ENCODE peak calls at places on chromosomes 3 and 15, in five cellular contexts. R is psoas muscle, Z is mesenchymal stem cell, A is cardiac muscle cell, D is K562. O is an unnamed sample.

GRCh38 chr3:68808563-68808962 is 123.8 kb downstream of the TAFA4 start:
- DNase-seq in R (no peak), D (no peak), A (no peak), Z (no peak), O (no peak)

GRCh38 chr15:68635142-68635541 is 56.3 kb downstream of the CORO2B start:
- DNase-seq in A (no peak), D (no peak), R (no peak), Z (no peak), O (no peak)

GRCh38 chr3:174710622-174711021 is 148.5 kb upstream of the NAALADL2 start:
- DNase-seq in A (no peak), Z (peak; percentile 6), R (no peak), D (no peak), O (no peak)

GRCh38 chr3:129622933-129623332 is 16.5 kb upstream of the PLXND1 start:
- DNase-seq in D (no peak), A (no peak), R (no peak), Z (no peak), O (no peak)

GRCh38 chr3:127233371-127233770 is 40.4 kb downstream of the PRR23E start:
- DNase-seq in Z (no peak), A (peak; percentile 84), R (no peak), D (no peak), O (no peak)

GRCh38 chr3:128360705-128361271 is 105.9 kb downstream of the DNAJB8 start:
- DNase-seq in R (no peak), Z (no peak), D (no peak), A (no peak), O (no peak)

GRCh38 chr3:142964150-142964498 is 650 bp upstream of the PAQR9 start:
- DNase-seq in D (no peak), R (no peak), A (peak; percentile 23), Z (no peak), O (no peak)

GRCh38 chr3:198046120-198046857 is 86.3 kb downstream of the LMLN start:
- DNase-seq in D (no peak), A (no peak), R (no peak), Z (no peak), O (no peak)

GRCh38 chr3:112360574-112360973 is 27.6 kb downstream of the CD200 start:
- DNase-seq in D (no peak), Z (no peak), R (peak; percentile 23), A (no peak), O (no peak)

GRCh38 chr15:43484455-43484854 is 8.5 kb downstream of the TP53BP1 start:
- DNase-seq in Z (peak; percentile 20), R (no peak), A (no peak), D (no peak), O (no peak)
- H3K36me3 ChIP-seq in Z (peaks cover 74% of the 10 kb centered on the region), R (peaks cover 70% of the 10 kb centered on the region), A (peaks cover 33% of the 10 kb centered on the region), D (peaks cover 54% of the 10 kb centered on the region), O (peaks cover 7% of the 10 kb centered on the region)

DNA sequence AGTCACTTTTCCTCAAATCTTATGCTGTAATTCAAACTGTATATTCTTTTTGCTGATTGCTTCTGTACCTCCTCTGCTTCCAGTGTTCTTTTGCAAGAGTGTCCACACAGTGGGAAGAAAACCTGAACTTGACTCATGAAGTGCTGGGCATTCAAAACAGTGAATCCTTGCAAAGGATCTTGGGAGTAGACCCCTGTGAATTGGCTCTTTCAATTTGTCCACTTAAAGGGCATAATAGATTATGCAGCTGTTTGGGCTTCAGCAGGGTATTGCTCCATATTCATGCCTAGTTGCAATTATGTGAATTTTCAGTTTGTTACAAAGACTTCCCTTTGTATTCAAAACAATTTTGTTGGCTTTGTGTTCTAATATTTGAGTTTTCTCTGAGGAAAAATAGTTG is 11.4 kb downstream of the ZFAND6 start:
- DNase-seq in A (peak; percentile 41), D (no peak), Z (peak; percentile 62), R (no peak), O (no peak)
- H3K4me3 ChIP-seq in A (no peak overlapping the region), D (no peak overlapping the region), Z (no peak overlapping the region), R (no peak overlapping the region), O (no peak overlapping the region)

GRCh38 chr15:67100124-67100791 is 34.9 kb downstream of the SMAD3 start:
- DNase-seq in R (no peak), A (no peak), D (no peak), Z (no peak), O (no peak)
- H3K36me3 ChIP-seq in R (no peaks in the 10 kb centered on the region), A (no peaks in the 10 kb centered on the region), D (peaks cover 35% of the 10 kb centered on the region), Z (peaks cover 37% of the 10 kb centered on the region), O (peaks cover 8% of the 10 kb centered on the region)

DNA sequence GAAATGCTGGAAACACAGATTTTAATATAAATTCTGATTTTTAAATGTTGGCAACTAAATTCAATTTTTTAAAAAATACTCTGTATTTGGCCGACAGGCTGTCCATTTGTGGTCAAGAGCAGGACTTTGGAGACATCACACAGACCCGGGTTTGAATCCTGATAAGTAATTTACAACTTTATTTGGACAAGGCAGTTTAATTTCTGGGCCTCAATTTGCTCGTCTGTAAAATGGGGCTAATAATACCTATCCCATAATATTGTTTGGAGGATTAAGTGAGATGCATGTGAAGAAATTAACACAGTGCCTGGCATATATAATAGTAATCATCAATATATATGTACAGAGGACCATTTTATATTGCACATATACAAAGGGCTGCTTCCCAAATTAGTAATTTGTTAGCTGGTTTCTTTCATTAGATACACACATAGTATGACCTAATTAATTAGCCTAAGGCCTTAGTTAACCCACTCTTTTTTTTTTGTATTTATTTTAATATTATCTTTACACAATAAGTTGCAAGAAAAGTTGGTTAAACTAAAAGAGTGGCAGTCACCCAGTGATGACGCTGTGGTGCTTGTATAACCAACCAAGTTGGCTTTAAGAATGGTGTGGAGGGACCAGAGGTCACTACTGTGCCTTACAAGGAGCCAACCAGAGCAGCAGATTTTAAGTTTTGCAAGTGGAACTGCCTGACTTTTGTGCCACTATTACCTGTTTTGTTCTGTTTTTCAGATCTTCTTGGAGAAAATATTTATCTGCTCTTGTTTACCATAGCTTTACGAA is 709 bp downstream of the PIGB start:
- DNase-seq in A (no peak), R (no peak), D (peak; percentile 54), Z (peak; percentile 24), O (no peak)
- H3K4me3 ChIP-seq in A (peak overlapping the region; percentile 56), R (peak overlapping the region; percentile 91), D (peak overlapping the region; percentile 69), Z (peak overlapping the region; percentile 89), O (peak overlapping the region; percentile 52)

GRCh38 chr3:105676621-105677300 is 192.1 kb downstream of the CBLB start:
- DNase-seq in A (no peak), R (no peak), Z (no peak), D (no peak), O (no peak)
- H3K36me3 ChIP-seq in A (peaks cover 23% of the 10 kb centered on the region), R (peaks cover 87% of the 10 kb centered on the region), Z (peaks cover 99% of the 10 kb centered on the region), D (no peaks in the 10 kb centered on the region), O (peaks cover 8% of the 10 kb centered on the region)

DNA sequence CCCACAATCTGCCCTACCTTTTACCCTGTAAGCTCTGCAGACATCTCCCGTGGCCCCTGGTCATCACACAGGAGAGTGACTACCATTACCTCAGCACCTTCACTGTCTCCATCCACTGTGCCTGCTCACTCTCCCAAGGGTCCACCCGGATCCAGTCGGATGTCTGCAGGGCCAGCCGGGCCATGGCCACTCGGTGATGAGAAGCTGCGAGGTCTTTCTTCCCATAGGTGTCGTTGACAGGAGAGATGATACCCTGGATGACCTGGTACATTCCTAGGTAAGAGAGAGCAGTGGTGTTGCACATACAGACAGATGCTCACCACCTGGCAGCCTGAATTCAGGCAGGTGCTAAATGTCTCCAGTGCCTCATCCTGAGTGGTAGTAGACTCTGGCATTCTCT is 39.2 kb upstream of the RBP1 start:
- DNase-seq in R (no peak), D (no peak), Z (no peak), A (no peak), O (no peak)
- H3K4me3 ChIP-seq in R (no peak overlapping the region), D (no peak overlapping the region), Z (no peak overlapping the region), A (no peak overlapping the region), O (no peak overlapping the region)

DNA sequence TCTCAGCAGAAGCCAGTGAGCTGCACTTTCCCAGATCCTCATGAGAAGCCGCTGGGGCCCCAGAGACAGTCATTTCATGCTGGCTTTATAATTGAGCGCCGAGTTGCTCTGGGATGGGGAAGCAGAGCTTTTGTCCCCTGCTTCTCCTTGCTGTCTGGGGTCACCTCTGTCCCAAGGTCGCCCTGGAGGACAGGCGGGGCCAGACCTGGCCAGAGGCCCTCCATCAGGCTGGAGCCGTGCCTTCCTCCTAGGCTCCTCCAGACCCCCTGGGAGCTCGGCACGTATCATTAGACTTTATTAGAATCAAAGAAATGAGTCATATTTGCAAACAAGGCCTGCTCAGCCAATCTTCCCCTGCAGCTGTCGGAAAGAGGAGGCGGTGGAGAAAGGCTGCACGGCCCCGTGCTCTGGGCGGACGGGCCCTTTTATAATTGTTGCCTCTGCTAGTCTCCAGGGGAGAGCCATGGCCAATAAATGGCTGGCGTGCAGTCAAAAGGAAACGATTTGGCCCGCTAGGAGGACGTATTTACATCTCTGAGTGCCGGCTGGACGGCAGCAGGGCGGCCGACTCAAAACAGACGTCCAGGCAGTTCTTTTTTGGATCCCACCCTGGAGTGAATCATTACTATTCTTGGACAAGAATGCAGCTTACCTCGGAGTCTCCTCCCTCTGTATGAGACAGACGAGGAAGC is 50.4 kb downstream of the SLC6A6 start:
- DNase-seq in Z (peak; percentile 93), A (no peak), D (no peak), R (peak; percentile 90), O (peak; percentile 98)
- H3K36me3 ChIP-seq in Z (peaks cover 52% of the 10 kb centered on the region), A (peaks cover 4% of the 10 kb centered on the region), D (peaks cover 99% of the 10 kb centered on the region), R (peaks cover 63% of the 10 kb centered on the region), O (peaks cover 54% of the 10 kb centered on the region)

GRCh38 chr15:31925541-31925940 is 104.8 kb upstream of the CHRNA7 start:
- DNase-seq in A (no peak), R (no peak), D (no peak), Z (no peak), O (no peak)
- H3K4me3 ChIP-seq in A (no peak overlapping the region), R (no peak overlapping the region), D (no peak overlapping the region), Z (no peak overlapping the region), O (no peak overlapping the region)